ENCODE peak calls at places on chromosomes 7 and 10, in ten cellular contexts. I, H, L, S, B, E, V, N, W and O are unnamed samples.

GRCh38 chr10:77201135-77202111 is 436.2 kb downstream of the KCNMA1 start:
- DNase-seq in I (no peak), N (no peak), H (no peak), S (no peak), E (no peak), B (no peak), L (no peak), V (no peak), W (no peak), O (no peak)

GRCh38 chr10:127907411-127908105 is 655 bp downstream of the PTPRE start:
- DNase-seq in S (peak), W (no peak), N (peak), L (peak), V (no peak), I (no peak), H (peak), B (no peak), E (no peak), O (no peak)

GRCh38 chr10:97759981-97760345 is 11.8 kb downstream of the SFRP5 start:
- DNase-seq in V (no peak), E (no peak), S (no peak), L (no peak), W (no peak), I (no peak), H (no peak), B (no peak), N (no peak), O (no peak)

GRCh38 chr10:110162749-110163148 is 44.7 kb upstream of the MXI1 start:
- DNase-seq in L (no peak), E (no peak), N (no peak), I (no peak), V (no peak), W (no peak), B (no peak), S (no peak), H (no peak), O (no peak)

GRCh38 chr7:50266893-50267386 is 37.6 kb upstream of the IKZF1 start:
- DNase-seq in L (no peak), W (no peak), B (no peak), E (no peak), S (no peak), H (no peak), N (peak), V (no peak), I (no peak), O (no peak)

GRCh38 chr7:97167176-97167575 is 49.7 kb downstream of the SDHAF3 start:
- DNase-seq in S (no peak), W (no peak), E (no peak), L (no peak), N (no peak), I (no peak), B (no peak), H (no peak), V (no peak), O (no peak)

GRCh38 chr7:30027065-30027456 is 559 bp upstream of the FKBP14 start:
- DNase-seq in N (no peak), L (peak), I (peak), H (no peak), E (no peak), B (no peak), S (peak), V (peak), W (no peak), O (no peak)

GRCh38 chr7:16727736-16728135 is 25.8 kb upstream of the TSPAN13 start:
- DNase-seq in S (peak), I (no peak), L (no peak), E (no peak), B (no peak), H (no peak), W (no peak), V (no peak), N (no peak), O (no peak)

GRCh38 chr10:63670291-63670898 is 149.2 kb downstream of the REEP3 start:
- DNase-seq in E (peak), W (no peak), N (no peak), V (no peak), S (peak), H (no peak), I (no peak), B (no peak), L (peak), O (no peak)

GRCh38 chr10:17431871-17432311 is 22.5 kb downstream of the ST8SIA6 start:
- DNase-seq in V (no peak), B (no peak), L (peak), W (no peak), E (no peak), S (peak), I (no peak), N (no peak), H (no peak), O (no peak)

GRCh38 chr10:17429490-17429889 is 24.9 kb downstream of the ST8SIA6 start:
- DNase-seq in W (no peak), B (no peak), H (no peak), V (no peak), S (no peak), L (no peak), I (no peak), N (no peak), E (no peak), O (no peak)

GRCh38 chr10:17432738-17433137 is 21.7 kb downstream of the ST8SIA6 start:
- DNase-seq in E (no peak), L (peak), B (no peak), V (no peak), S (peak), I (no peak), H (no peak), W (no peak), N (no peak), O (no peak)

GRCh38 chr10:17428616-17429097 is 25.7 kb downstream of the ST8SIA6 start:
- DNase-seq in S (no peak), L (no peak), I (no peak), W (no peak), E (no peak), B (no peak), H (no peak), V (no peak), N (no peak), O (no peak)

GRCh38 chr10:17430647-17431355 is 23.6 kb downstream of the ST8SIA6 start:
- DNase-seq in V (peak), L (peak), S (peak), I (peak), E (peak), H (peak), B (no peak), W (peak), N (peak), O (peak)
- TF ChIP-seq CTCF in V (peak), L (peak), S (peak), I (peak), E (peak), H (peak), B (peak), W (peak), N (peak), O (peak)

DNA sequence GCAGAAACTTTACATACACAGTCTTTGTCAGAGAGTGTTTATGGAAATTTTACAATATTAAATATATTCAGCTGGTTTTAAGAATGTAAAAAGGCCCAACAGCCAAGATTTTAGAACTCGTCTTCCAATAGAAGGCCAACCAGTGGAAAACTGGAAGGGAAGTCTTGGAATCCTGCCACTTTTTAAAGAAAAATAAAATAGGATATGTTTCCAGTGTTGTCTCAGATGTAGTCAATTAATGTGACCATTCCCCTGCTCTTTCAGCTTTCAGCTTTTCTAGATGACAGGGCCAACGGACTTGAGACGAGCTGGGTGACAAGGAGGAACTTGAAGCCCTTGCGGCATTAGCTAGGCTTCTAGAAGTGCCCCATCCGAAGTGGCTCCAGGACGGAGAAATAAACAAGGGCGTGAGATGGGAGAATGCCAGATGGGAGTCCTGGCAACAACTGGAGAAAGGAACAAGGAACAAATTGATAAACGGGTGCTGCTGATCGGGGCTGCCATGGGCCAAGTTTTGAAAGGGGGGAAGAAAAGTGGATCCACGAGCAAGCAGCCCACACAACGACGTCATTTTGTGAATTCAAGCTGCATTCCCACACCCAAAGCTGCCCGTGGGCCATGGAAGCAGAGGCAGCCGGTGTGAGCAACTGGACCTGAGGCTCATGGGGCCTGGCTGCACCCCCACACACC is 42.3 kb downstream of the CTBP2 start:
- DNase-seq in E (no peak), I (no peak), L (no peak), V (no peak), N (no peak), H (no peak), B (no peak), S (no peak), W (peak), O (no peak)
- TF ChIP-seq CTCF in E (no peak), I (no peak), L (no peak), V (no peak), N (no peak), H (no peak), B (no peak), S (no peak), W (no peak), O (no peak)

GRCh38 chr10:113705344-113705878 is 25.7 kb downstream of the CASP7 start:
- DNase-seq in I (no peak), L (no peak), W (no peak), B (no peak), H (no peak), V (no peak), N (no peak), E (peak), S (no peak), O (no peak)
- TF ChIP-seq CTCF in I (peak), L (no peak), W (no peak), B (no peak), H (no peak), V (no peak), N (no peak), E (no peak), S (no peak), O (no peak)

GRCh38 chr7:25187932-25188331 is 40.4 kb downstream of the NPVF start:
- DNase-seq in V (peak), W (no peak), I (no peak), S (no peak), E (no peak), N (no peak), B (no peak), L (no peak), H (no peak), O (no peak)
- TF ChIP-seq CTCF in V (no peak), W (no peak), I (no peak), S (no peak), E (peak), N (no peak), B (no peak), L (no peak), H (no peak), O (no peak)

GRCh38 chr10:71024490-71024889 is 136.1 kb upstream of the PCBD1 start:
- DNase-seq in E (no peak), W (no peak), L (no peak), B (no peak), V (no peak), S (no peak), I (no peak), H (no peak), N (no peak), O (no peak)
- TF ChIP-seq CTCF in E (no peak), W (no peak), L (no peak), B (no peak), V (no peak), S (no peak), I (no peak), H (no peak), N (no peak), O (no peak)

GRCh38 chr7:151744051-151744580 is 132.8 kb downstream of the PRKAG2 start:
- DNase-seq in L (no peak), W (no peak), S (no peak), N (no peak), E (no peak), B (no peak), H (no peak), I (no peak), V (no peak), O (no peak)

GRCh38 chr7:151744656-151745055 is 132.3 kb downstream of the PRKAG2 start:
- DNase-seq in N (no peak), V (no peak), B (no peak), S (no peak), E (no peak), L (no peak), H (no peak), W (no peak), I (no peak), O (no peak)

GRCh38 chr7:151743481-151743983 is 133.4 kb downstream of the PRKAG2 start:
- DNase-seq in B (no peak), W (no peak), I (no peak), H (no peak), V (no peak), E (no peak), S (no peak), N (no peak), L (no peak), O (no peak)

GRCh38 chr7:151745706-151746105 is 131.2 kb downstream of the PRKAG2 start:
- DNase-seq in H (no peak), S (no peak), V (no peak), I (no peak), E (no peak), B (no peak), L (no peak), N (no peak), W (no peak), O (no peak)

DNA sequence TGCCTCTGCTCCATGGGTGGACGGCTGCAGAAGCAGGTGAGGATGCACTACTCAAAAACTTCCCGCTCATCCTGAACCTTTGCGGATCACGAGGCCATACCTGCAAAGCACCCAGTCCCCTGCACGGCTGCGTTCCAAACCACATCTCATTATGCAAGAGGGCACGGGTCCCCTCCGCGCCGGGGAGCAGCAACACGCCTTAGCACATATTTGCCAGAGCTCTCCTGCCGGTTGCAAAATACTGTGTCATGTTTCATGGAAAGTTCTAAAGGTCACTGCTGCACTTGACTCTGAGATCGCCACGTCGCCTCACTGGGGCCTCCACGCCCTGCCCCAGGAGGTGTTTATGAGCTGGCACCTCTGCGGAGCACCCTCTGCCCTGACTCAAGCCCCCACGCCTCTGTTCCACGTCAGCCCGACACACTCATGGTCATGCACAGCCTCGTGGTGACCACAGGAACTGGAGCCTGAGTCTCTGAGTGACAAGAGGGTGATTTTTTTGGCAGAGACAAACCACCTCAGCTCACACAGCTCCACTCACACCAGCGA is 131.8 kb downstream of the PRKAG2 start:
- DNase-seq in B (peak), H (no peak), E (no peak), L (peak), V (peak), I (peak), S (peak), N (peak), W (no peak), O (no peak)
- TF ChIP-seq CTCF in B (peak), H (no peak), E (no peak), L (peak), V (peak), I (peak), S (peak), N (peak), W (no peak), O (peak)

GRCh38 chr10:75099952-75100763 is 11.3 kb upstream of the SAMD8 start:
- DNase-seq in H (peak), V (peak), B (peak), L (peak), E (peak), I (no peak), W (peak), S (peak), N (peak), O (peak)

GRCh38 chr10:75096749-75097148 is 14.7 kb upstream of the SAMD8 start:
- DNase-seq in E (no peak), B (no peak), W (no peak), H (no peak), S (no peak), N (no peak), I (no peak), L (no peak), V (no peak), O (no peak)

GRCh38 chr10:75098902-75099673 is 12.4 kb upstream of the SAMD8 start:
- DNase-seq in S (no peak), V (no peak), I (no peak), N (no peak), B (no peak), W (no peak), H (no peak), E (no peak), L (no peak), O (no peak)

GRCh38 chr10:75095631-75096030 is 15.8 kb upstream of the SAMD8 start:
- DNase-seq in H (no peak), B (no peak), N (no peak), W (no peak), I (no peak), V (no peak), S (no peak), L (no peak), E (no peak), O (no peak)

DNA sequence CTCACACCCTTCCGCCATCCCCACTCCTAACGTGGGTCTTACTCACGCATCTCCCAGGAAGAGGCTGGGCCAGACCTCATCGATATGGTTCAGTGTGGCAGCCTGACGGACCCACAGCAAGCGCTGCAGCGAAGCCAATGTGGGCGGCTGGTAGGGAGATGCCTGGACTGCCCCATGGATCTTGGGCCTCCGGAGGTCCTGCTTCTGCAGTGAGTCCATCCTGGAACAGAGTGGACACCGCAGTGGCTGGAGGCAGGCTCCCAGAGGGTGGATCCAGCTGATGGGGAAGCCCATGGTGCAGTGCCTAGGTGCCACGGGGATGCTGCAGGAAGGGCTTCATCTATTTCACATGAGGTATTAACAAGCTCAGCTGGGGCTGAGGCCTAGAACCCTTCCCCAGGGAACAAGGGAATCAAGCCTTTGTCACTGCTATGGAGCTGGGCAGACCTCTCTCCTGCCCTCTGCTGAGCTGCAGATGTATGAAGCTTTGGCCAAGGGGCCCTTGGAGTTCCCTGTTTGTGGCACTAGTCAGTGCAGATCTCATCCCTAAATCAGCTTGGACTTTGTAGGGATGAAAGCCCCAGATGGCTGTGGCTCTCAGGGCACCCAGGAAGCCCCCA is 13.7 kb upstream of the SAMD8 start:
- DNase-seq in B (no peak), N (no peak), L (no peak), V (peak), S (peak), E (peak), H (peak), W (no peak), I (no peak), O (no peak)
- TF ChIP-seq CTCF in B (no peak), N (peak), L (no peak), V (peak), S (peak), E (peak), H (peak), W (no peak), I (no peak), O (peak)

GRCh38 chr7:114084381-114085312 is 165.8 kb upstream of the PPP1R3A start:
- DNase-seq in B (no peak), L (peak), I (no peak), V (no peak), S (no peak), W (peak), N (peak), E (peak), H (peak), O (peak)

GRCh38 chr7:114083714-114084113 is 164.9 kb upstream of the PPP1R3A start:
- DNase-seq in S (no peak), I (no peak), W (no peak), L (no peak), B (no peak), N (no peak), E (no peak), H (no peak), V (no peak), O (no peak)

GRCh38 chr7:114082934-114083647 is 164.3 kb upstream of the PPP1R3A start:
- DNase-seq in S (no peak), B (no peak), N (no peak), W (peak), L (no peak), H (peak), V (no peak), I (no peak), E (peak), O (peak)

GRCh38 chr7:114082567-114082933 is 163.7 kb upstream of the PPP1R3A start:
- DNase-seq in H (no peak), L (no peak), W (no peak), E (peak), V (no peak), S (peak), N (no peak), I (no peak), B (no peak), O (no peak)

DNA sequence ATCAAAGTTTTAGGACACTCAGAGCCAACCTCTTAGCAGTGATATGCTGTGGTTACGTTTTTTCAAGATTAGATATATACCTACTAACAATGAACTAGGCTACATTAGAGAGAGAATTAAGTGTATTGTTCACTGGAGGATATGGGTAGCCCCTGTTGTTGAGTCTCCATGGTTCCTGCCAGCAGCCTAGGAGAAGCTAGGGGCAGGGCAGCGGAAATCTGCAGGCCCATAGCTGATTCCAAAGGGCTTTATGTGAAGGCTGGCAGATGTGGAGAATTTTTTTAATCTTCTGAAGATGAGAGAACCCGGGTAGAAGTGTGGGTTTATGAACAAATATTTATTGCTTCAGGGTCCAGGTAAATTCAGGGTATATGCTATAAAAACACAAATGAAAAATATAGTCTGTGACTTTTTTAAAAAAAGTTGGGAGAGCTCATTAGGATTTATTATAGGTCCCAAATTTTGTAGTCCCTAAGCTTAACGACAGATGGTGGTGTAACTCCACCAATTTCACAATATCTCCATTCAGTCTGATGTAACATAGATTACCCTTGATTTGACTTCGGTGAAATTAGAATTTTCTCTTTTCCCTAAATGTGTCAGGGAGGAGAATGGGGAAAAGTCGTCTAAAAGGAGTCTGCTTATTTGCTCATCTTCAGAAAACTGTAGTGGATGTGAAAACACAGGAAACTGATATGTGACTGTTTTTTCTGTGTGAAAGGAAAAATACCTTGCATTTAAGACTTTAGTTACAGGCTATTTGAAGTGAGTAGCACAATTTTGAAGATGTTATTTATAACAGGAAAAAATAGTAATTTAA is 163.0 kb upstream of the PPP1R3A start:
- DNase-seq in B (no peak), V (peak), H (no peak), W (no peak), L (peak), E (peak), S (peak), I (peak), N (no peak), O (peak)
- TF ChIP-seq CTCF in B (peak), V (peak), H (peak), W (peak), L (peak), E (peak), S (peak), I (peak), N (peak), O (peak)

GRCh38 chr7:47938574-47939165 is 9.6 kb downstream of the PKD1L1 start:
- DNase-seq in S (peak), V (no peak), I (peak), N (no peak), L (no peak), E (no peak), B (no peak), H (no peak), W (no peak), O (no peak)
- TF ChIP-seq CTCF in S (no peak), V (peak), I (peak), N (no peak), L (no peak), E (no peak), B (no peak), H (no peak), W (no peak), O (no peak)